ENCODE peak calls at places on chromosomes 2 and 18, in four cellular contexts. W is ovary, M is HCT116, F is body of pancreas. V is an unnamed sample.

GRCh38 chr2:102618452-102619413 is 620 bp upstream of the SLC9A2 start:
- DNase-seq in F (peak), M (peak), W (no peak), V (no peak)

GRCh38 chr2:88181511-88181910 is 11.4 kb downstream of the THNSL2 start:
- DNase-seq in W (no peak), F (no peak), M (no peak), V (no peak)

GRCh38 chr18:8507361-8507760 is 101.9 kb upstream of the RAB12 start:
- DNase-seq in M (peak), F (no peak), W (no peak), V (peak)

GRCh38 chr2:223041527-223042109 is 10.4 kb upstream of the KCNE4 start:
- DNase-seq in M (peak), W (peak), F (peak), V (peak)

GRCh38 chr2:65742977-65743376 is 310.6 kb upstream of the SPRED2 start:
- DNase-seq in W (no peak), F (no peak), M (no peak), V (no peak)

GRCh38 chr2:37865640-37866039 is 59.4 kb upstream of the RMDN2 start:
- DNase-seq in W (no peak), F (no peak), M (no peak), V (no peak)

GRCh38 chr2:120786559-120786960 is 50.9 kb downstream of the GLI2 start:
- DNase-seq in M (no peak), F (no peak), W (no peak), V (no peak)

GRCh38 chr2:63888053-63888452 is 46.4 kb downstream of the UGP2 start:
- DNase-seq in M (no peak), F (no peak), W (no peak), V (no peak)

GRCh38 chr2:151946856-151947523 is 118.8 kb upstream of the ARL5A start:
- DNase-seq in W (no peak), F (peak), M (peak), V (peak)

GRCh38 chr2:241379481-241380480 is 23.7 kb downstream of the FARP2 start:
- DNase-seq in M (no peak), W (no peak), F (no peak), V (no peak)

GRCh38 chr2:224260605-224261004 is 141.3 kb downstream of the FAM124B start:
- DNase-seq in W (no peak), M (no peak), F (no peak), V (no peak)

GRCh38 chr18:79493801-79494211 is 98.1 kb downstream of the NFATC1 start:
- DNase-seq in W (peak), M (no peak), F (peak), V (peak)

GRCh38 chr2:234133004-234133403 is 82.5 kb downstream of the SPP2 start:
- DNase-seq in F (no peak), M (no peak), W (no peak), V (no peak)

GRCh38 chr2:231223458-231223970 is 25.1 kb downstream of the ARMC9 start:
- DNase-seq in W (no peak), F (no peak), M (no peak), V (no peak)

GRCh38 chr18:48539406-48540328 is 836 bp downstream of the CTIF start:
- DNase-seq in M (no peak), W (peak), F (peak), V (peak)

GRCh38 chr18:61891271-61891670 is 1.5 kb downstream of the RNF152 start:
- DNase-seq in M (no peak), F (no peak), W (no peak), V (no peak)

GRCh38 chr18:61892683-61893303 is at the start of gene RNF152:
- DNase-seq in F (peak), M (no peak), W (peak), V (peak)

GRCh38 chr18:61893304-61893970 is 630 bp upstream of the RNF152 start:
- DNase-seq in F (peak), W (peak), M (no peak), V (no peak)

GRCh38 chr18:61890344-61890743 is 2.5 kb downstream of the RNF152 start:
- DNase-seq in M (no peak), F (no peak), W (no peak), V (no peak)

GRCh38 chr18:61891874-61892273 is 933 bp downstream of the RNF152 start:
- DNase-seq in W (no peak), M (no peak), F (no peak), V (no peak)
- H3K4me3 ChIP-seq in W (peak), M (no peak), F (no peak), V (no peak)

GRCh38 chr2:24490674-24491625 is at the start of gene NCOA1:
- DNase-seq in M (peak), F (peak), W (peak), V (peak)
- TF ChIP-seq POLR2A in M (peak), F (peak), W (peak), V (no peak)

GRCh38 chr18:7032537-7032936 is 85.1 kb downstream of the LAMA1 start:
- DNase-seq in M (no peak), F (no peak), W (no peak), V (no peak)
- H3K4me3 ChIP-seq in M (no peak), F (no peak), W (no peak), V (no peak)

GRCh38 chr2:219387284-219388126 is at the start of gene DNPEP:
- DNase-seq in F (peak), M (peak), W (peak), V (peak)
- TF ChIP-seq POLR2A in F (peak), M (no peak), W (peak), V (no peak)

GRCh38 chr2:218002792-218003191 is at the start of gene TNS1:
- DNase-seq in M (no peak), W (peak), F (peak), V (no peak)

GRCh38 chr2:218002103-218002502 is 692 bp downstream of the TNS1 start:
- DNase-seq in W (no peak), M (no peak), F (no peak), V (no peak)

GRCh38 chr2:218005028-218005427 is 2.2 kb upstream of the TNS1 start:
- DNase-seq in F (no peak), M (no peak), W (no peak), V (no peak)

GRCh38 chr2:218003994-218004419 is 1.2 kb upstream of the TNS1 start:
- DNase-seq in M (no peak), F (peak), W (peak), V (peak)

DNA sequence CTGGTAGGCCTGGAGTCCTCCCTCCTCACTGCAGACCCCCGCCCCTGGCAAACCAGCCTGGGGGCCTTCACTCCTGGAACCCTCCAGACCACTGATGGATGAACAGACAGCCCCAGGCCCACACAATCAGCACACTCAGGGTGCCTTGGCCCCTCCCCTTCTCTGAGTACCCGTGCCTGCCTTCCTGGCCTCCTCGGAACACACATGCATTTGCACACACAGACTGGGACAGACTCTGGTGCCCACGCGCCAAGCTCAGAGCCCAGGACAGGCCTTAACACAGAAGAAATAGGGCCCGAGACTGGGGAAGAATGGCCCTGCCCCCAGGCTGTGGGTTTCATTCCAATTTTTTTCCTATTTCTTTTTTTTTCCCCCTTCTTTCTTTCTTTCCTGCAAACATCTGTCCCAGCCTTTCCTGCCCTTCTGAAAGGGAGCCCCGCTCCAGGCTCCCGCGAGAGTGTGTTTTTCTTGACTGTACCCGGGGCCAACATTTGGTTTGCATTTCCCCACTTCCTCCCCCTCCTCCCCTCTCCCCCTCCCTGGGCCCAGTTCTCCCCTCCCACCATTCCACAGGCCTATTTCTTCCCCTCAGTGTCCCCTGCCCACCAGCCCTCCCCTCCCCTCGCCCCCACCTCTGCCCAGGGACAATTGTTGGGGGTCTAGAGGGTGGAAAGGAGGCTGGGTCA is 613 bp upstream of the TNS1 start:
- DNase-seq in M (no peak), F (peak), W (peak), V (no peak)
- H3K4me3 ChIP-seq in M (no peak), F (no peak), W (peak), V (no peak)

GRCh38 chr2:74548919-74549684 is 4.6 kb downstream of the LOXL3 start:
- DNase-seq in F (peak), W (peak), M (no peak), V (peak)
- TF ChIP-seq POLR2A in F (no peak), W (peak), M (peak), V (no peak)

DNA sequence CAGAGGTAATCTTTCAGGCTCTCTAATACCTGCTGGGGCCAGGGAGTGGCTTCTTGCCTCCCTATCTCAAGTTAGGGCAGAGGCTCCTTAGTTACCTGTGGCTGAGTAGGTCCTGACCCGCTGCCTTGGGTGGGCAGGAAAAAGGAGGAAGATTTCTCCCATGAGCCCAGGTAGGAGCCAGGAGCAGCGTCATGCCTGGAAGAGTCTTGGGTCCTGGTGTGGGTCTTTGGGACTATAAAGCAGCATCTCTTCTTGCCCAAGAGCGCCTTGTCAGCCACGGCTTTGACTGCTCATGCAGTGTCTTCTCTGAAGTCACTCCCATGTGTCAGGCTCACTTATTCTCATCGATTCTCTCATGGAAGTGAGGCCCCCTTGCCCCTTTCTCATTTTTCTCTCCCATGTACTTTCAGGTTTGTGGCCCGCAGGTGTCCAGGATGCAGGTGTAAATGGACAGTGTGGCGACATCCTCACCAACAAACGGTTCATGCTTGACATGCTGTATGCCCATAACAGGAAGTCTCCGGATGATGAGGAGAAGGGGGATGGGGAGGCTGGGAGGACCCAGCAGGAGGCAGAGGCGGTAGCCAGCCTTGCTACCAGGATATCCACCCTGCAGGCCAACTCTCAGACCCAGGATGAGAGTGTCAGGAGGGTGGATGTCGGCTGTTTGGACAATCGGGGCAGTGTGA is 111.2 kb downstream of the TPGS2 start:
- DNase-seq in W (no peak), M (no peak), F (no peak), V (no peak)
- H3K4me3 ChIP-seq in W (no peak), M (no peak), F (no peak), V (no peak)

GRCh38 chr2:237486334-237486818 is 675 bp upstream of the MLPH start:
- DNase-seq in W (no peak), M (no peak), F (no peak), V (no peak)

GRCh38 chr2:237487496-237487895 is 445 bp downstream of the MLPH start:
- DNase-seq in F (peak), M (no peak), W (no peak), V (no peak)

GRCh38 chr2:237488295-237488694 is 1.2 kb downstream of the MLPH start:
- DNase-seq in M (no peak), F (no peak), W (no peak), V (no peak)

GRCh38 chr2:237485844-237486243 is 1.2 kb upstream of the MLPH start:
- DNase-seq in W (no peak), M (no peak), F (no peak), V (no peak)

GRCh38 chr2:237486819-237487448 is at the start of gene MLPH:
- DNase-seq in W (peak), M (no peak), F (peak), V (no peak)
- TF ChIP-seq POLR2A in W (no peak), M (no peak), F (peak), V (no peak)

GRCh38 chr2:42140501-42140900 is 28.7 kb upstream of the EML4 start:
- DNase-seq in W (no peak), M (no peak), F (no peak), V (no peak)

GRCh38 chr2:42138163-42139016 is 30.8 kb upstream of the EML4 start:
- DNase-seq in M (no peak), F (peak), W (no peak), V (no peak)

GRCh38 chr2:42142476-42143184 is 26.5 kb upstream of the EML4 start:
- DNase-seq in W (no peak), F (no peak), M (no peak), V (no peak)

GRCh38 chr2:42139141-42139540 is 30.0 kb upstream of the EML4 start:
- DNase-seq in M (no peak), F (no peak), W (no peak), V (no peak)

DNA sequence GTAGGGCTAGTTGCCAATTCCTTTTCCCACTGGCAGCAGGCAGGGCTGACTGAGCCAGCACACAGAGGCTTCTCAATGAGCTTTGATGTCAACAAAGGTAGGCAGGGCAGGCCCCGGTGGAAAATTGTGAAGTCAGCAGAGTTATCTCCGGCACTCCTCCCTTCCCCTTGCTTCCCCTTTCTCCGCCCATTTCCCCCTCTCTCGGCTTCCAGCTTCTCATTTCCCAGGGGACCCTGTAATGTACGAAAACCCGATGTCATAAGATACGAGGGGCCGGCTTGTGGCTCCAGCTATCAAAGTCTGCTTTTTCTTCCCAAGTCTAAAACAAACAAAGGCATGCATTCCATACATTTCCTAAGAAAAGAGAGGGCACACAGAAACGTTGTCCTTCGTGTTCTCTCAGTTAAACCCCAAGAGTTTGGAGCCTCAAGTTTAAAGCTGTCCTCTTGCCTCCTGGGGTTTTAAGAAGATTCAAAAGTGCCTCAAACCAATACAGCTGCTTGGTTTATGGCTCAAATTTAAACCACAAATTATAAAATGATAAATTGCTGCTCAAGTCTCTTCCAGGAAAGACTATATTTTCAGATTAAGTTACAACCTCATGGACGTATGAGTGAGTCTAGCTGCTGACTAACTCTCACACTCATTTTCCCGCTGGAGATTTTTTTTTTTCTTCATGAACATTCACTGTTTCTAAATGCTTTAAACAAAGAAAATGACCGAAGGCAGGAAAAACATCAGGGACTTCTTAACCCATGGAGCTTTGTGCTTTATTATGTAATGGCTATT is 27.3 kb upstream of the EML4 start:
- DNase-seq in F (peak), W (peak), M (no peak), V (peak)
- H3K4me3 ChIP-seq in F (no peak), W (peak), M (peak), V (no peak)